ENCODE peak calls at places on chromosome 2, in four cellular contexts. S is cardiac muscle cell, E is neural crest cell, Q is OCI-LY7. M is an unnamed sample.

GRCh38 chr2:219765236-219765635 is 137.8 kb downstream of the SLC4A3 start:
- DNase-seq in Q (peak), E (no peak), S (no peak), M (no peak)

GRCh38 chr2:172380436-172381274 is 46.7 kb upstream of the ITGA6 start:
- DNase-seq in Q (no peak), S (peak), E (peak), M (no peak)

GRCh38 chr2:47282621-47283272 is 120.2 kb upstream of the MSH2 start:
- DNase-seq in S (no peak), E (no peak), Q (no peak), M (no peak)

GRCh38 chr2:240947176-240947575 is 41.0 kb downstream of the CROCC2 start:
- DNase-seq in E (no peak), Q (no peak), S (no peak), M (no peak)

GRCh38 chr2:75071766-75072165 is 113.3 kb downstream of the POLE4 start:
- DNase-seq in Q (no peak), E (no peak), S (no peak), M (no peak)

GRCh38 chr2:145598434-145598833 is 1078.5 kb upstream of the ZEB2 start:
- DNase-seq in S (no peak), Q (no peak), E (no peak), M (no peak)

GRCh38 chr2:241408849-241409248 is 52.8 kb downstream of the FARP2 start:
- DNase-seq in S (no peak), E (no peak), Q (no peak), M (no peak)

GRCh38 chr2:26670171-26670570 is 22.4 kb upstream of the KCNK3 start:
- DNase-seq in Q (no peak), S (no peak), E (no peak), M (no peak)

GRCh38 chr2:239870276-239870675 is 154.9 kb downstream of the NDUFA10 start:
- DNase-seq in Q (no peak), S (no peak), E (no peak), M (no peak)

GRCh38 chr2:200622106-200622505 is 36.3 kb downstream of the AOX1 start:
- DNase-seq in Q (no peak), E (no peak), S (no peak), M (no peak)

GRCh38 chr2:174634130-174635014 is 36.8 kb upstream of the WIPF1 start:
- DNase-seq in E (no peak), Q (peak), S (no peak), M (no peak)

GRCh38 chr2:174635747-174636399 is 38.3 kb upstream of the WIPF1 start:
- DNase-seq in E (no peak), S (no peak), Q (no peak), M (no peak)

GRCh38 chr2:174633621-174633927 is 36.0 kb upstream of the WIPF1 start:
- DNase-seq in Q (peak), E (no peak), S (peak), M (no peak)

GRCh38 chr2:174635015-174635593 is 37.5 kb upstream of the WIPF1 start:
- DNase-seq in E (no peak), Q (no peak), S (no peak), M (no peak)

DNA sequence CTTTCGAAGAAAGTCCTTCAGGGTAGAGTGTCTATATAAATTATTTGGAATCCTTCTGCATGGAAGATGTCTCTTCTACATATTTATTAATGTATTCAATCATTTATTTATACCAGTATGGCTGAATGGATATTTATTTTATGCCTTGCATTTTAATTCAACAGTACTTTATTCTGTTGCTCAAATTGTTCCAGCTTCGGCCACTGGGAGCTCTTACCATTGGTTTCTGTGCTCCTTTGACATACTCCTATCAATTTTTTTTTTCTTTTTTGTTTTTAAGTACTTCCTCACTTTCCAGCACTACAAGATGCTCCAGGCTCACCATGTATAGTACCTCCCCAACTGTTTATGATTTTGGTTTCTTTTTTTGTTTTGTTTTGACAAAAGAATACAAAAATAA is 39.4 kb upstream of the WIPF1 start:
- DNase-seq in E (no peak), Q (no peak), S (no peak), M (no peak)
- TF ChIP-seq CTCF in E (no peak), Q (peak), S (no peak), M (no peak)

DNA sequence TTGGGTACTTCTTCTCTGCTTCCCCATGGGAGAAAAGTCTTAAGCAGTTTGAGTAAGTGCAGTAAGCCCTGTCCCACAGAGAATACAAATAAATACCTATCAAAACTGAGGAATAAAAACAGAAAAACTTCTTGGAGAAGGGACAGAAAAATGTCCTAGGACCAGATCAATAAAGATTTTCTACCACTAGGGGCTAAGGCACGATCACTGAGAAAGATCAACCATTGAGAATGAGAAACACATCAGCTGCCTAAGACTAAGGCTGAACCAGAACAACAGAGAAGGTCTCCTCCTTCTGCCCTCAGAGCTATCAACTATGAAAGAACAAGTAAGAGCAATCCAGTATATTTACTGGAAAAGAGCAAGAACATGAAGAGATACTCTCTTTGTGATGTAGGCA is 763.6 kb upstream of the LRRTM1 start:
- DNase-seq in E (no peak), S (no peak), Q (no peak), M (no peak)
- TF ChIP-seq CTCF in E (no peak), S (no peak), Q (no peak), M (no peak)

DNA sequence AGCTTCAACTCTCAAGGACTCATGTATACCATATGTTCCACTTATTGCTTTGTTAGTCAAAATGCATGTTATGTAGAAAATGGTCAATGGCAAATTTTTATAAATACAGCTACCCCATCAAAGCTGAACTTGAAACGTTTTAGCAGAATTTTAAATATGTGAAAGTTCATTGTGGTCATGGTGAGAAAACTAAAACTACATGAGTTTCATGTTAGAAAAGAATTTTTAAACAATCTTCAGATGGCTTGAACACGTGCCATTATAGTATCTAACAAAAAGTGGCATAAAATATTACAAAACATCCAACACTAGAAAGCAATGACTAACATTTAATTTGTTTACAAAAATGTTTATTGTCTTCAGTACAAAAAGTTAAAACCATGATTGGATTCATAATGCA is 246.0 kb upstream of the KCNJ3 start:
- DNase-seq in Q (no peak), E (no peak), S (no peak), M (no peak)
- TF ChIP-seq CTCF in Q (no peak), E (no peak), S (no peak), M (no peak)

DNA sequence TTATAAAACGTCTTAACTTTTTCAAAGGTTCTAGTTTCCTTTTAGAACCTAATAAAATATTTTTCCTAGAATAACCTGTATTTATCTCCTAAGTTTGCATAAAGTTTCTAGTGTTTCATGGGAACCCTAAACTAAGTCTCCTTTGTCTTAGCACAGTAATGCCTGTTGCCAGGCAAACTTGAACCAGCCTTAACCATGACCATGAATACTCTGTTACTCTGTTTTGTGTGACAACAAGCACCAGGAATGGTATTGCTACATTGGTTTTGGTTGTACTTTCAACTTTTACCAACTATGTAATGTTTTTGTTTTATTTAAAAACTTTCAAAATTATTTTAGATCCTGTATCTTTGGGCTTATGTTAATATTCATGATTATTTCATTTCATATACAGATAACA is 137.6 kb downstream of the CERS6 start:
- DNase-seq in Q (no peak), S (no peak), E (no peak), M (no peak)
- TF ChIP-seq CTCF in Q (no peak), S (no peak), E (no peak), M (no peak)

GRCh38 chr2:24881623-24882022 is 38.4 kb downstream of the ADCY3 start:
- DNase-seq in Q (peak), S (no peak), E (no peak), M (no peak)
- TF ChIP-seq CTCF in Q (peak), S (no peak), E (peak), M (no peak)

GRCh38 chr2:234479465-234479864 is 17.4 kb downstream of the ARL4C start:
- DNase-seq in Q (no peak), E (no peak), S (no peak), M (no peak)

GRCh38 chr2:234480337-234480736 is 16.5 kb downstream of the ARL4C start:
- DNase-seq in S (no peak), Q (no peak), E (no peak), M (no peak)

GRCh38 chr2:234482807-234483206 is 14.1 kb downstream of the ARL4C start:
- DNase-seq in S (no peak), Q (peak), E (no peak), M (no peak)

GRCh38 chr2:234481301-234481700 is 15.6 kb downstream of the ARL4C start:
- DNase-seq in Q (no peak), S (no peak), E (no peak), M (no peak)

DNA sequence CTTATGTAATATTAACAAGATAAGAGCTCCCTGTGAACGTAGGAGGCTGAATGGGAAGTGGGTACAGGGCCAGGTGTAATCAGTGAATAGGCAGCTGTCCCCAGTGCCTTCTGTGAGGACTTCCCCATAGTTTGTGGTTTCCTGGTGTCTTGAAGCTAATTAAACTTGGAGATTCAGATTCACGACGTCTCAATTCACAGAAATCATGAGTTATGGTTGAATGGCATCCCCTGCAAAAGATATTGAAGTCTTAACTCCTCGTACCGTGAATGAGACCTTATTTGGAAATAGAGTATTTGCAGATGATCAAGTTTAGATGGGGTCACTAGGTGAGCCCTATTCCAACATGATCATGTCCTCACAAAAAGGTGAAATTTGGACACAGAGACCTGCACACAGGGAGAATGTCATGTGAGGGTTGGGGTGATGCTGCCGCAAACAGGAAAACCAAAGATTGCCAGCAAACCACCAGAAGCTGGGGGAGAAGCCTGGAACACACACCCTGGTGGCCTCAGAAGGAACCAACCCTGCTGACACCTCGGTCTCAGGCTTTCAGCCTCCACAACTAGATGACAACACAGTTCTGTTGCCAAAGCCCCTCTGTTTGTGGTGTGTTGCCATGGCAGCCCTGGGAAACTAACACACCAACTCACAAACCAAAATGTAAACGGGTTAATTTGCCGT is 13.2 kb downstream of the ARL4C start:
- DNase-seq in E (no peak), S (no peak), Q (peak), M (no peak)
- TF ChIP-seq CTCF in E (peak), S (peak), Q (peak), M (no peak)

M was measured in D721Med.